ENCODE peak calls at places on chromosomes 16 and 17, in nine cellular contexts. B is hepatocyte; F is BE2C; N is stomach; P is ovary; U is choroid plexus epithelial cell; H is CD8-positive, alpha-beta T cell; V is PC-3; J is HFFc6. A is an unnamed sample.

GRCh38 chr17:76593338-76593737 is 7.7 kb upstream of the ST6GALNAC2 start:
- DNase-seq in P (no peak), B (no peak), H (no peak), V (peak; percentile 99), J (peak; percentile 15), F (no peak), U (no peak), N (no peak), A (peak; percentile 83)

GRCh38 chr17:41446806-41447205 is 6.0 kb upstream of the KRT38 start:
- DNase-seq in J (peak; percentile 80), P (no peak), N (no peak), B (no peak), F (no peak), U (peak; percentile 76), V (peak; percentile 34), H (no peak), A (no peak)

GRCh38 chr17:62093188-62094155 is 28.4 kb upstream of the MED13 start:
- DNase-seq in J (peak; percentile 89), P (no peak), N (no peak), U (peak; percentile 75), B (no peak), V (peak; percentile 97), H (no peak), F (peak; percentile 42), A (peak; percentile 88)

GRCh38 chr16:51898872-51899271 is 648.1 kb downstream of the TOX3 start:
- DNase-seq in F (no peak), P (no peak), J (no peak), U (no peak), B (no peak), N (no peak), H (no peak), V (no peak), A (no peak)

GRCh38 chr17:80208050-80208449 is 12.1 kb downstream of the SGSH start:
- DNase-seq in F (no peak), V (no peak), P (no peak), B (no peak), H (no peak), J (no peak), U (no peak), N (no peak), A (no peak)

GRCh38 chr16:28623172-28623711 is 13.4 kb upstream of the SULT1A1 start:
- DNase-seq in P (no peak), N (peak; percentile 77), J (no peak), V (peak; percentile 67), H (peak; percentile 32), B (no peak), F (no peak), U (peak; percentile 14), A (peak; percentile 47)

GRCh38 chr17:77145635-77146632 is 5.2 kb downstream of the SEC14L1 start:
- DNase-seq in U (peak; percentile 88), V (peak; percentile 86), P (no peak), J (peak; percentile 75), N (peak; percentile 79), H (no peak), B (peak; percentile 71), F (peak; percentile 40), A (no peak)

GRCh38 chr16:10828851-10829331 is 10.3 kb upstream of the TVP23A start:
- DNase-seq in P (peak; percentile 91), B (peak; percentile 75), V (peak; percentile 62), U (peak; percentile 60), N (peak; percentile 97), H (no peak), J (peak; percentile 61), F (peak; percentile 42), A (peak; percentile 99)

GRCh38 chr16:30747331-30747730 is 894 bp upstream of the PHKG2 start:
- DNase-seq in J (peak; percentile 52), F (no peak), V (peak; percentile 69), P (no peak), N (no peak), H (no peak), B (peak; percentile 39), U (peak; percentile 26), A (peak; percentile 36)

GRCh38 chr17:49465352-49465751 is 29.7 kb upstream of the NGFR start:
- DNase-seq in N (no peak), U (no peak), H (no peak), P (no peak), F (no peak), J (no peak), B (no peak), V (no peak), A (no peak)

GRCh38 chr17:49467175-49467574 is 27.9 kb upstream of the NGFR start:
- DNase-seq in F (no peak), U (no peak), B (no peak), H (no peak), N (no peak), J (no peak), V (no peak), P (no peak), A (no peak)

GRCh38 chr17:49461580-49461979 is 33.5 kb upstream of the NGFR start:
- DNase-seq in U (no peak), H (no peak), J (no peak), N (no peak), F (no peak), B (no peak), P (no peak), V (no peak), A (no peak)

GRCh38 chr17:49460401-49460800 is 34.7 kb upstream of the NGFR start:
- DNase-seq in U (no peak), V (no peak), N (no peak), J (no peak), F (no peak), H (no peak), P (no peak), B (no peak), A (no peak)

DNA sequence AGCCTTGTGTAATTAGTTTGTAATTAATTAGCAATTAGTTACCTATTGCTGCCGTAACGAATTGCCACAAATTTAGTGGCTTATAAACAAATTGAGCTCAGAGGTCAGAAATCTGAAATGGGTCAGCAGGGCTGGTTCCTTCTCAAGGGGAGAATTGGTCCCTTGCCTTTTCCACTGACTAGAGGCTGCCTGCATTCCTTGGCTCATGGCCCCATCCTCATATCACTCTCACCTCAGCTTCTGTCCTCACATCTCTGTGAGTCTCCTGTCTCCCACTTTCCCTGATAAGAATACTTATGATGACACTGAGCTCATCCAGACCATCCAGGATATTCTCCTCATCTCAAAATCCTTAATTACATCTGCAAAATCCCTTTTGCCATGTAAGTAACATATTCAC is 31.0 kb upstream of the NGFR start:
- DNase-seq in N (no peak), U (no peak), J (no peak), V (no peak), P (no peak), F (no peak), B (no peak), H (no peak), A (no peak)
- TF ChIP-seq CTCF in N (no peak), U (no peak), J (no peak), V (no peak), P (no peak), F (no peak), B (no peak), H (no peak), A (no peak)

GRCh38 chr16:3183445-3184139 is 4.4 kb upstream of the OR1F1 start:
- DNase-seq in B (no peak), H (no peak), V (no peak), U (no peak), P (no peak), J (no peak), N (no peak), F (peak; percentile 67), A (no peak)
- TF ChIP-seq CTCF in B (no peak), H (no peak), V (no peak), U (no peak), P (no peak), J (peak; percentile 20), N (no peak), F (no peak), A (peak; percentile 53)

GRCh38 chr17:5789443-5789842 is 205.1 kb upstream of the NLRP1 start:
- DNase-seq in V (no peak), U (peak; percentile 49), N (no peak), J (no peak), P (no peak), H (no peak), F (no peak), B (no peak), A (no peak)
- TF ChIP-seq CTCF in V (no peak), U (peak; percentile 9), N (no peak), J (no peak), P (no peak), H (no peak), F (no peak), B (no peak), A (no peak)

GRCh38 chr16:2914233-2914632 is 2.5 kb downstream of the FLYWCH1 start:
- DNase-seq in F (no peak), J (no peak), N (no peak), P (no peak), B (no peak), V (no peak), U (no peak), H (no peak), A (no peak)
- TF ChIP-seq CTCF in F (peak; percentile 17), J (peak; percentile 24), N (no peak), P (no peak), B (no peak), V (no peak), U (no peak), H (no peak), A (no peak)

GRCh38 chr16:3356118-3356517 is 429 bp downstream of the OR2C1 start:
- DNase-seq in N (no peak), J (no peak), V (no peak), B (no peak), H (no peak), U (no peak), F (peak; percentile 57), P (no peak), A (no peak)
- TF ChIP-seq CTCF in N (no peak), J (no peak), V (peak; percentile 17), B (no peak), H (no peak), U (no peak), F (peak; percentile 56), P (no peak), A (no peak)

DNA sequence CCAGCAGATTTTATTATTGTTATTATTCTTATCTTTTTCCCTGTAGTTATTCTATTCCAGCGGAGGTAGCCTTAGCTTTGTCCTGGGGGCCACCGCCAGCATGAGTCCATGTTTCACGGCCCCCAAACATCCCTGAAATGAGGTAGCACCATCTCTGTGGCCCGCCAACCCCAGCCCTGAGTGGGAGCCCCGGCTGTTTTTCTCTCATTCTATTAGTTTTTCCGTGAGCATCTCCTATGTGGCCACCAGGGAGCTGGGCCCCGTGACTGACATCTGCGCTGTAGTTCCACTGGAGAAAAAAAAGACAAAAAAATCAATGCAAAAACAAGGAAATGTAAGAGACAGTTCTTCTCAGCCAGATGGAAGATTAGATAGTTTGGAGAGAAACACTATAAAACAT is 43.5 kb upstream of the IL34 start:
- DNase-seq in V (no peak), J (no peak), U (no peak), P (no peak), F (no peak), H (no peak), B (no peak), N (no peak), A (no peak)
- TF ChIP-seq CTCF in V (no peak), J (no peak), U (peak; percentile 7), P (no peak), F (no peak), H (no peak), B (no peak), N (no peak), A (no peak)

GRCh38 chr17:2062571-2063183 is 7.8 kb downstream of the HIC1 start:
- DNase-seq in N (no peak), B (no peak), P (peak; percentile 56), U (peak; percentile 77), V (no peak), H (no peak), J (no peak), F (no peak), A (no peak)
- TF ChIP-seq CTCF in N (no peak), B (no peak), P (no peak), U (no peak), V (no peak), H (no peak), J (no peak), F (no peak), A (no peak)

GRCh38 chr17:19671433-19671832 is 22.9 kb downstream of the ALDH3A2 start:
- DNase-seq in P (no peak), J (no peak), N (no peak), V (no peak), F (no peak), U (no peak), B (no peak), H (no peak), A (no peak)
- TF ChIP-seq CTCF in P (no peak), J (no peak), N (no peak), V (no peak), F (no peak), U (no peak), B (no peak), H (no peak), A (no peak)

A was measured in MCF 10A.